ENCODE peak calls at places on chromosomes 2 and 18, in five cellular contexts. One of them, this sample, is unnamed.
A peak's percentile ranks its signal among the peaks of the same experiment; 100 is the strongest.

GRCh38 chr2:240518981-240519380 is 38.8 kb downstream of the ANKMY1 start:
- DNase-seq in AG08396: no peak
- DNase-seq in posterior vena cava: peak; percentile 17
- DNase-seq in AML-193: no peak
- DNase-seq in dermis microvascular lymphatic vessel endothelial cell: no peak
- DNase-seq in this sample: no peak

GRCh38 chr2:105584437-105585010 is 160.2 kb upstream of the NCK2 start:
- DNase-seq in AG08396: no peak
- DNase-seq in posterior vena cava: no peak
- DNase-seq in dermis microvascular lymphatic vessel endothelial cell: no peak
- DNase-seq in AML-193: no peak
- DNase-seq in this sample: no peak

GRCh38 chr2:233976690-233977294 is 59.6 kb downstream of the TRPM8 start:
- DNase-seq in posterior vena cava: no peak
- DNase-seq in AG08396: peak; percentile 51
- DNase-seq in AML-193: no peak
- DNase-seq in dermis microvascular lymphatic vessel endothelial cell: peak; percentile 15
- DNase-seq in this sample: peak; percentile 64

GRCh38 chr2:224668123-224668909 is 47.8 kb downstream of the CCDC195 start:
- DNase-seq in AML-193: no peak
- DNase-seq in AG08396: no peak
- DNase-seq in dermis microvascular lymphatic vessel endothelial cell: no peak
- DNase-seq in posterior vena cava: no peak
- DNase-seq in this sample: no peak

GRCh38 chr2:10236571-10237391 is 65.9 kb upstream of the HPCAL1 start:
- DNase-seq in posterior vena cava: peak; percentile 44
- DNase-seq in AG08396: no peak
- DNase-seq in dermis microvascular lymphatic vessel endothelial cell: no peak
- DNase-seq in AML-193: no peak
- DNase-seq in this sample: no peak

GRCh38 chr2:139366659-139367058 is 586.5 kb upstream of the NXPH2 start:
- DNase-seq in posterior vena cava: no peak
- DNase-seq in AG08396: no peak
- DNase-seq in AML-193: no peak
- DNase-seq in dermis microvascular lymphatic vessel endothelial cell: no peak
- DNase-seq in this sample: no peak

GRCh38 chr2:69902213-69902922 is 8.6 kb downstream of the SNRNP27 start:
- DNase-seq in posterior vena cava: peak; percentile 83
- DNase-seq in AG08396: no peak
- DNase-seq in AML-193: peak; percentile 93
- DNase-seq in dermis microvascular lymphatic vessel endothelial cell: no peak
- DNase-seq in this sample: peak; percentile 23

GRCh38 chr2:144999040-144999875 is 479.3 kb upstream of the ZEB2 start:
- DNase-seq in AML-193: no peak
- DNase-seq in AG08396: no peak
- DNase-seq in dermis microvascular lymphatic vessel endothelial cell: no peak
- DNase-seq in posterior vena cava: no peak
- DNase-seq in this sample: no peak

GRCh38 chr2:202494300-202494699 is 118.2 kb downstream of the BMPR2 start:
- DNase-seq in AG08396: peak; percentile 86
- DNase-seq in dermis microvascular lymphatic vessel endothelial cell: peak; percentile 48
- DNase-seq in posterior vena cava: no peak
- DNase-seq in AML-193: no peak
- DNase-seq in this sample: no peak

GRCh38 chr2:54422072-54422581 is 34.0 kb upstream of the SPTBN1 start:
- DNase-seq in dermis microvascular lymphatic vessel endothelial cell: no peak
- DNase-seq in AG08396: no peak
- DNase-seq in posterior vena cava: no peak
- DNase-seq in AML-193: no peak
- DNase-seq in this sample: peak; percentile 1

GRCh38 chr2:188853307-188853706 is 120.9 kb upstream of the COL3A1 start:
- DNase-seq in posterior vena cava: no peak
- DNase-seq in AG08396: peak; percentile 51
- DNase-seq in AML-193: no peak
- DNase-seq in dermis microvascular lymphatic vessel endothelial cell: no peak
- DNase-seq in this sample: no peak

GRCh38 chr2:215635788-215636139 is 199.9 kb upstream of the FN1 start:
- DNase-seq in dermis microvascular lymphatic vessel endothelial cell: no peak
- DNase-seq in posterior vena cava: no peak
- DNase-seq in AML-193: no peak
- DNase-seq in AG08396: no peak
- DNase-seq in this sample: no peak

GRCh38 chr2:226450141-226450540 is 349.5 kb downstream of the IRS1 start:
- DNase-seq in AG08396: no peak
- DNase-seq in AML-193: no peak
- DNase-seq in posterior vena cava: no peak
- DNase-seq in dermis microvascular lymphatic vessel endothelial cell: no peak
- DNase-seq in this sample: no peak

GRCh38 chr18:24497052-24497754 is 36.8 kb downstream of the HRH4 start:
- DNase-seq in AG08396: peak; percentile 51
- DNase-seq in dermis microvascular lymphatic vessel endothelial cell: no peak
- DNase-seq in AML-193: no peak
- DNase-seq in posterior vena cava: no peak
- DNase-seq in this sample: no peak

This sample was measured in CD8-positive, alpha-beta memory T cell.